ENCODE peak calls at places on chromosomes 12 and 14, in five cellular contexts. C, Z, D, H and G are unnamed samples.

GRCh38 chr12:122743895-122744525 is 8.6 kb upstream of the DENR start:
- DNase-seq in D (no peak), C (no peak), Z (no peak), H (no peak), G (no peak)

GRCh38 chr14:31926652-31927347 is 150.3 kb upstream of the ARHGAP5 start:
- DNase-seq in D (no peak), Z (no peak), H (no peak), C (no peak), G (no peak)

GRCh38 chr12:56763753-56764657 is 881 bp downstream of the HSD17B6 start:
- DNase-seq in C (no peak), H (no peak), Z (no peak), D (no peak), G (no peak)

GRCh38 chr14:72869407-72870329 is 24.2 kb downstream of the DPF3 start:
- DNase-seq in H (no peak), D (no peak), Z (no peak), C (no peak), G (no peak)

GRCh38 chr14:93950948-93951668 is 24.0 kb downstream of the FAM181A start:
- DNase-seq in Z (no peak), D (no peak), C (no peak), H (no peak), G (no peak)

GRCh38 chr12:14396071-14396470 is 30.6 kb downstream of the ATF7IP start:
- DNase-seq in H (no peak), C (no peak), Z (no peak), D (no peak), G (no peak)

GRCh38 chr12:31317471-31318397 is 8.2 kb downstream of the SINHCAF start:
- DNase-seq in Z (no peak), C (no peak), D (no peak), H (no peak), G (no peak)

GRCh38 chr14:32813401-32813800 is 125.3 kb upstream of the NPAS3 start:
- DNase-seq in C (peak), D (no peak), Z (no peak), H (no peak), G (no peak)

GRCh38 chr12:96190403-96191170 is 3.6 kb upstream of the ELK3 start:
- DNase-seq in C (no peak), D (no peak), Z (no peak), H (no peak), G (no peak)

GRCh38 chr14:101194356-101195308 is 291.1 kb upstream of the RTL1 start:
- DNase-seq in C (no peak), Z (no peak), D (no peak), H (no peak), G (no peak)

GRCh38 chr14:21385170-21385904 is 1.5 kb upstream of the SUPT16H start:
- DNase-seq in Z (no peak), C (peak), H (no peak), D (no peak), G (no peak)

GRCh38 chr12:32443491-32443890 is 44.1 kb downstream of the FGD4 start:
- DNase-seq in C (no peak), Z (no peak), H (no peak), D (no peak), G (no peak)

GRCh38 chr14:22918519-22918808 is 485 bp downstream of the RBM23 start:
- DNase-seq in C (no peak), H (no peak), Z (no peak), D (no peak), G (no peak)

GRCh38 chr14:68659021-68659931 is 133.6 kb downstream of the ZFP36L1 start:
- DNase-seq in H (no peak), C (peak), Z (no peak), D (no peak), G (no peak)

GRCh38 chr14:68715032-68715924 is 77.6 kb downstream of the ZFP36L1 start:
- DNase-seq in H (no peak), Z (no peak), D (no peak), C (no peak), G (no peak)

GRCh38 chr12:91817512-91817911 is 328.1 kb downstream of the BTG1 start:
- DNase-seq in H (no peak), D (no peak), Z (no peak), C (no peak), G (no peak)

GRCh38 chr12:130948136-130948535 is 5.6 kb upstream of the ADGRD1 start:
- DNase-seq in D (no peak), Z (no peak), C (peak), H (no peak), G (no peak)

GRCh38 chr12:127667131-127667685 is 599.8 kb upstream of the TMEM132C start:
- DNase-seq in D (no peak), Z (no peak), H (no peak), C (no peak), G (no peak)

GRCh38 chr12:50517456-50518048 is 12.8 kb downstream of the DIP2B start:
- DNase-seq in H (no peak), C (no peak), Z (no peak), D (no peak), G (no peak)

GRCh38 chr12:115335594-115335993 is 651.6 kb upstream of the TBX3 start:
- DNase-seq in C (peak), Z (no peak), H (no peak), D (no peak), G (no peak)

GRCh38 chr12:94141004-94141764 is 7.2 kb upstream of the PLXNC1 start:
- DNase-seq in C (no peak), Z (no peak), D (no peak), H (no peak), G (no peak)

GRCh38 chr14:99342906-99343305 is 70.9 kb upstream of the BCL11B start:
- DNase-seq in H (no peak), D (no peak), C (no peak), Z (no peak), G (no peak)

GRCh38 chr14:59118171-59118570 is 70.3 kb upstream of the DAAM1 start:
- DNase-seq in D (no peak), C (no peak), Z (no peak), H (no peak), G (no peak)

GRCh38 chr12:109092484-109093021 is 719 bp downstream of the ALKBH2 start:
- DNase-seq in D (no peak), Z (no peak), H (no peak), C (no peak), G (no peak)

GRCh38 chr14:75982724-75983358 is 1.0 kb upstream of the TGFB3 start:
- DNase-seq in Z (peak), D (no peak), C (no peak), H (peak), G (no peak)